ENCODE peak calls at places on chromosomes 12 and 14, in five cellular contexts. W is left ventricle myocardium inferior, M is WERI-Rb-1, Q is BJ, U is lower lobe of right lung. E is an unnamed sample. For H3K36me3, the result is how much of the 10 kb centered on the place peaks cover.

GRCh38 chr12:89234324-89235114 is 117.8 kb downstream of the DUSP6 start:
- DNase-seq in W (no peak), M (no peak), Q (no peak), U (no peak), E (no peak)

GRCh38 chr14:51302319-51303030 is 62.4 kb downstream of the TMX1 start:
- DNase-seq in W (no peak), M (no peak), Q (no peak), U (no peak), E (no peak)

GRCh38 chr14:32938719-32939253 is at the start of gene NPAS3:
- DNase-seq in W (peak), M (no peak), Q (no peak), U (no peak), E (peak)

GRCh38 chr12:75656650-75657049 is 145.2 kb upstream of the KRR1 start:
- DNase-seq in W (no peak), M (no peak), Q (peak), U (no peak), E (no peak)

GRCh38 chr14:99234982-99235491 is 37.0 kb downstream of the BCL11B start:
- DNase-seq in W (no peak), M (no peak), Q (no peak), U (no peak), E (peak)

GRCh38 chr12:124497658-124498057 is 69.8 kb downstream of the NCOR2 start:
- DNase-seq in W (peak), M (no peak), Q (peak), U (no peak), E (no peak)

GRCh38 chr12:1591029-1591428 is 3.4 kb downstream of the FBXL14 start:
- DNase-seq in W (no peak), M (no peak), Q (no peak), U (no peak), E (peak)

GRCh38 chr12:54033106-54033979 is 493 bp downstream of the HOXC5 start:
- DNase-seq in W (no peak), M (no peak), Q (no peak), U (no peak), E (peak)

GRCh38 chr12:99959549-99960170 is 25.1 kb downstream of the ANKS1B start:
- DNase-seq in W (no peak), M (no peak), Q (no peak), U (no peak), E (no peak)

GRCh38 chr14:59248170-59248569 is 59.7 kb downstream of the DAAM1 start:
- DNase-seq in W (no peak), M (no peak), Q (no peak), U (no peak), E (no peak)

GRCh38 chr12:89134213-89134770 is 218.0 kb downstream of the DUSP6 start:
- DNase-seq in W (no peak), M (no peak), Q (no peak), U (no peak), E (no peak)

GRCh38 chr14:35367056-35367372 is 37.5 kb downstream of the NFKBIA start:
- DNase-seq in W (no peak), M (no peak), Q (no peak), U (no peak), E (peak)

GRCh38 chr12:34604631-34605509 is 582.6 kb downstream of the ALG10 start:
- DNase-seq in W (no peak), M (no peak), Q (no peak), U (peak), E (peak)

GRCh38 chr14:50928002-50928635 is 16.2 kb downstream of the PYGL start:
- DNase-seq in W (no peak), M (no peak), Q (peak), U (no peak), E (no peak)

GRCh38 chr14:90836692-90837063 is 20.4 kb upstream of the TTC7B start:
- DNase-seq in W (no peak), M (no peak), Q (no peak), U (no peak), E (no peak)

GRCh38 chr14:23829736-23830474 is 123.7 kb upstream of the DHRS4 start:
- DNase-seq in W (no peak), M (no peak), Q (peak), U (no peak), E (no peak)

GRCh38 chr12:130976171-130976720 is 22.5 kb downstream of the ADGRD1 start:
- DNase-seq in W (no peak), M (no peak), Q (no peak), U (no peak), E (no peak)

GRCh38 chr12:14771651-14772137 is 31.6 kb downstream of the WBP11 start:
- DNase-seq in W (no peak), M (no peak), Q (no peak), U (no peak), E (peak)

GRCh38 chr12:98503343-98503592 is 12.1 kb upstream of the TMPO start:
- DNase-seq in W (peak), M (peak), Q (peak), U (peak), E (peak)

GRCh38 chr12:76470028-76470939 is 89.3 kb downstream of the OSBPL8 start:
- DNase-seq in W (no peak), M (no peak), Q (peak), U (no peak), E (no peak)

GRCh38 chr12:131090254-131091210 is 136.8 kb downstream of the ADGRD1 start:
- DNase-seq in W (no peak), M (no peak), Q (no peak), U (peak), E (no peak)

GRCh38 chr14:49858383-49858782 is 5.8 kb upstream of the NEMF start:
- DNase-seq in W (no peak), M (no peak), Q (no peak), U (no peak), E (no peak)

GRCh38 chr12:131095826-131096680 is 142.3 kb downstream of the ADGRD1 start:
- DNase-seq in W (no peak), M (no peak), Q (no peak), U (peak), E (no peak)

GRCh38 chr14:68079941-68080697 is 260.5 kb downstream of the RAD51B start:
- DNase-seq in W (no peak), M (no peak), Q (no peak), U (no peak), E (no peak)

GRCh38 chr14:99062216-99062615 is 209.8 kb downstream of the BCL11B start:
- DNase-seq in W (no peak), M (no peak), Q (no peak), U (no peak), E (no peak)

GRCh38 chr12:13463189-13463588 is 266.7 kb downstream of the EMP1 start:
- DNase-seq in W (no peak), M (no peak), Q (no peak), U (no peak), E (no peak)

DNA sequence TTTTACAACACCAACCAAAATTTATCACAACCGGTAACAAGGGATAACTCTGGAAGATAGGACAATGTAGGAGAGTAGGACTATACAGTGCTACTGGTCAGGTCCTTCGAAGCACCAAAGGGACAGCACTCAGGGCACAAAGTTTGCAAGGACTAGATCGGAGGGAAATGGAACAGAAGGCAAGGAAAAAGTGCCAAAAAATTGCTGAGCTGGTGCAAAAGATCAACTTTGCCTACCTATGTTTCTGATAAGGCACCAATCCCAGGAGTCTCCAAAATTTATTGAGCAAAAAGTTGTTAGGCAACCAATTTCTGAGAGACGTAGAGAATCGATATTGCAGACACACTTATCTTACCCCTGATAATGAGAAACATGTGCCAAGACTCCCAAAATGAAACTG is 160.0 kb upstream of the PLEKHA5 start:
- DNase-seq in W (no peak), M (no peak), Q (no peak), U (no peak), E (no peak)
- H3K4me3 ChIP-seq in W (no peak), M (no peak), Q (no peak), U (no peak), E (no peak)

GRCh38 chr12:96295532-96296160 is 101.5 kb downstream of the ELK3 start:
- DNase-seq in W (no peak), M (no peak), Q (no peak), U (no peak), E (no peak)
- H3K36me3 ChIP-seq in W (under half), M (under half), Q (under half), U (half or more), E (under half)

GRCh38 chr12:122976648-122976975 is 1.6 kb downstream of the OGFOD2 start:
- DNase-seq in W (no peak), M (no peak), Q (no peak), U (no peak), E (no peak)
- H3K4me3 ChIP-seq in W (peak), M (no peak), Q (no peak), U (peak), E (no peak)

GRCh38 chr12:52977195-52977594 is 28.3 kb downstream of the KRT18 start:
- DNase-seq in W (no peak), M (no peak), Q (peak), U (no peak), E (no peak)

GRCh38 chr12:52984136-52984535 is 22.1 kb upstream of the EIF4B start:
- DNase-seq in W (no peak), M (peak), Q (no peak), U (no peak), E (no peak)

GRCh38 chr12:52976574-52977071 is 27.7 kb downstream of the KRT18 start:
- DNase-seq in W (no peak), M (no peak), Q (peak), U (no peak), E (no peak)

GRCh38 chr12:52980773-52981423 is 25.4 kb upstream of the EIF4B start:
- DNase-seq in W (peak), M (peak), Q (peak), U (peak), E (peak)

GRCh38 chr12:52980096-52980694 is 26.1 kb upstream of the EIF4B start:
- DNase-seq in W (no peak), M (no peak), Q (no peak), U (no peak), E (no peak)
- H3K36me3 ChIP-seq in W (under half), M (under half), Q (under half), U (under half), E (under half)

GRCh38 chr12:18090093-18090492 is at the start of gene RERGL:
- DNase-seq in W (no peak), M (no peak), Q (no peak), U (no peak), E (no peak)
- H3K4me3 ChIP-seq in W (peak), M (no peak), Q (no peak), U (no peak), E (no peak)

DNA sequence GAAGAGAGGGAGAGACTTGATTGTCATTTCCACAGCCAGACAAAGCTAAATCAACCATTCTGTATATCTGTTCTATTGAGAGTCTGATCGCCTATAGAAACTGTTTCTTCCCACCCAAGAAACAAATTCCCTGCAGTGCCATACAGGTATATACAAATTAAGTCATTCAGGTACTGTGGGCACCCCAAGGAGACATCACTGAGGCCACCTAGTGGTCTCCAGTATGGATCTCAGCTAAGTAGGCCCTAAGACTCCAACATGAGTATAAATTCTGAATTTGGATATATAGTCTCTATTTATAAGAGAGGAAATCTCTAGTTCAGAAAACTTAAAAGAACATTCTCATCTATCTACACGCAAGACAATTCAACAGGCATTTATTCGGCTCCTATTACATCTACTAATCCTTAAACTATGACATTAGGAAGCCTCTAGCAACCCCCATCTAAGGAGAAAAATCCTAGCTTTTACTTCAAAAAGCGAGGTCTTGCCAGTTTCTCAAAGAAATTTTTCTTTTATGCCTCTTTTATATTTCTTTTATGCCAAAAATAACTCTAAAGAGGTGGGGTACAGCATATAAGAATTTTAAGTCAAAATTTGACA is 62.6 kb downstream of the DCAF5 start:
- DNase-seq in W (no peak), M (peak), Q (no peak), U (no peak), E (peak)
- H3K36me3 ChIP-seq in W (under half), M (under half), Q (under half), U (under half), E (under half)